ENCODE peak calls at places on chromosome 16, in seven cellular contexts. W, M, P, N, Q, A and R are unnamed samples. For H3K4me1, the result is how much of the 10 kb centered on the place peaks cover.

GRCh38 chr16:28181557-28181914 is 30.2 kb downstream of the XPO6 start:
- DNase-seq in W (peak), A (no peak), Q (peak), N (peak), M (no peak), P (peak), R (peak)

GRCh38 chr16:1137604-1138003 is 15.3 kb upstream of the CACNA1H start:
- DNase-seq in W (no peak), N (peak), Q (peak), M (no peak), P (no peak), A (peak), R (no peak)

GRCh38 chr16:86029131-86029741 is 130.3 kb downstream of the IRF8 start:
- DNase-seq in W (peak), P (no peak), A (no peak), Q (peak), N (peak), M (no peak), R (no peak)

GRCh38 chr16:7405166-7405565 is 72.5 kb downstream of the RBFOX1 start:
- DNase-seq in N (no peak), A (no peak), P (no peak), W (no peak), M (peak), Q (no peak), R (no peak)

GRCh38 chr16:86604436-86605220 is 26.3 kb downstream of the FOXL1 start:
- DNase-seq in Q (no peak), M (no peak), N (no peak), W (no peak), A (no peak), P (no peak), R (no peak)

GRCh38 chr16:11389083-11389482 is 43.8 kb downstream of the RMI2 start:
- DNase-seq in P (no peak), N (no peak), A (no peak), W (no peak), Q (no peak), M (no peak), R (no peak)

GRCh38 chr16:85005278-85006069 is 5.9 kb downstream of the ZDHHC7 start:
- DNase-seq in M (no peak), A (no peak), N (peak), Q (peak), P (no peak), W (peak), R (peak)

GRCh38 chr16:50671644-50672260 is 9.4 kb downstream of the SNX20 start:
- DNase-seq in N (no peak), M (peak), P (peak), A (peak), Q (no peak), W (no peak), R (peak)

GRCh38 chr16:15899538-15900100 is 11.2 kb upstream of the CEP20 start:
- DNase-seq in A (peak), P (peak), M (no peak), Q (peak), W (peak), N (peak), R (peak)

GRCh38 chr16:83661656-83662055 is 146.1 kb upstream of the HSBP1 start:
- DNase-seq in M (no peak), N (no peak), A (no peak), Q (no peak), P (peak), W (peak), R (peak)

GRCh38 chr16:77585852-77586251 is 136.5 kb upstream of the NUDT7 start:
- DNase-seq in M (no peak), A (no peak), W (peak), P (no peak), Q (peak), N (peak), R (peak)

GRCh38 chr16:50273888-50274770 is 7.8 kb downstream of the ADCY7 start:
- DNase-seq in Q (no peak), N (no peak), A (peak), W (no peak), P (no peak), M (no peak), R (no peak)

GRCh38 chr16:17476414-17477259 is 5.9 kb upstream of the XYLT1 start:
- DNase-seq in P (peak), Q (peak), W (peak), A (no peak), N (peak), M (peak), R (peak)

GRCh38 chr16:2691491-2692248 is 9.3 kb downstream of the KCTD5 start:
- DNase-seq in A (no peak), W (no peak), P (no peak), N (no peak), Q (no peak), M (no peak), R (no peak)
- H3K9ac ChIP-seq in A (no peak), W (no peak), P (no peak), N (no peak), Q (no peak), M (no peak), R (no peak)

DNA sequence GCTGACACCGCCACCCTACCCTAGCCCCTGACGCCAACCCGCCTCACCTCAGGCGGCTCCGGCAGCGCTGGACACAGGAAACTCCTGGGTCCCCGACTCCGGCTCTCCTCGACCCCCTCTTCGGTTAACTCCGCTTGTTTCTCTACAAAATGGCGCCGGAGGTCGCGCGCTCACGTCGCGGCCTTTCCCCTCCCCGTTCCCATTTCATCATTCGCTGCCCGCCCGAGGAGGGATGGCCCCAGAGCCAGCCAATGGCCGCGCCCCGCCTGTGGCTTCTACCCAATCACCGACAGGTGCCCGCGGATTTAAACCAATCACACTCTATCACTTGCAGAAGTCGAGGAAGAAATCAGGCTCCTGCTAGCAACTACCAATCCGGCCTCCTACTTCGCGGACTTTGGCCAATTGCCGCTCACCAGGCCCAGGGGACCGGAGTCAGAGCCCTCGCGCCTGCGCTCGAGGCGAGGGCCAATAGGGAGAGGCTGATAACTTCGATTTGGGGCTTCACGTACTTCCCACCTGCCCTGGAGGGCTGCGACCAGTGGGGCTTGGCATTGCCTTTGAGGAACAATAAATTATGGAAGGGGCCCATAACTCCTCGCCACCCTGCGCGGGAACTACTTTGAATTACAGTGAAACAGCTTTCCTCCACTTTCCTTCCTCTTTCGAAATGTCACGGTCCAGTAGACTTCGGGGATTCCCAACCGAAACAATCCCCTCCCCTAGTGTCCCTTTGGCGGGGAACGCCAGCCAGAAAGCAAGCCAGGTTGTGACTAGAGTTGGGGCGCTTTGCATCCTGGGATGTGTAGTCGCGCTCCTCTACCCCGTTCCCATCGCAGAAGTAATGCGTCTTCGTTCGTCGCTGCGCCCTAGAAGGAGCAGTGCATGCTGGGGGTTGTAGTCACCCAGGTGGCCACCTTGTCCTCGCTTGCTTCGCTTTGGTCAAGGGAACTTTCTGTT is at the start of gene CNOT1:
- DNase-seq in P (peak), N (peak), Q (peak), M (peak), W (peak), A (peak), R (peak)
- TF ChIP-seq EZH2 in P (no peak), N (peak), Q (peak), M (no peak), W (no peak), A (no peak), R (peak)

DNA sequence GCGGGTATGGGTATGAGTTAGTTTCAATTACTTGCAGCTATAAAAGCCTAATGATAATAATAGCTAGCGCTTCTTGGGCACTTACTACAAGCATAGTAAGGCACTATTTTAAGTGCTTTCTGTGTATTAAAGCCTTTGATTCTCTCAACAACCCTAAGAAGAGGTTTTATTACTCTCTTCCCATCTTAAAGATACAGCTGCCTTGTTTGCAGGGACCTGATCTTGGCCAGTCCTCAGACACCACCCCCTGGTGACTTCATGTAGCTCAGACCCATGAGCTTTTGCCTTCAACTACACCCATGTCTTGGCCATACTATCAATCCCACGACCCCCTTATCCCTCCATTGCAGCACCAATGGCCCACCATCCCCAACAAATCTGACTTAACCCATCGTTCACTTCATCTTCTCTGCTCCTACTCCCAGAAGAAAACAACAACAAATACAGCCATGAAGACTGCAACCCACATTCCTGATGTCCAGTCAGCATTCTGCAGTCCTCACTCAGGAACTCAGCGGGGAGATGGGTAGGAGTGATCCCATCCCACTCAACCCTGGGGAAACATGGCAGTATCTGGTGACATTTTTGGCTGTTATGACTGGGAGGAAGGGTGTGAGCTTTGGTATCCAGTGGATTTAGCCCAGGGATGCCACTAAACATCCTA is 4.2 kb downstream of the GGA2 start:
- DNase-seq in M (peak), W (peak), P (no peak), A (no peak), N (no peak), Q (no peak), R (no peak)
- H3K4me1 ChIP-seq in M (half or more), W (under half), P (under half), A (half or more), N (under half), Q (under half), R (under half)

GRCh38 chr16:53504161-53504663 is 1.2 kb upstream of the AKTIP start:
- DNase-seq in N (peak), A (no peak), M (peak), Q (peak), P (no peak), W (peak), R (peak)

GRCh38 chr16:53503270-53503911 is 382 bp upstream of the AKTIP start:
- DNase-seq in N (peak), M (peak), P (peak), A (peak), Q (peak), W (peak), R (peak)

GRCh38 chr16:53502331-53503269 is at the start of gene AKTIP:
- DNase-seq in M (peak), N (peak), P (no peak), Q (peak), A (peak), W (peak), R (peak)

GRCh38 chr16:53498984-53499383 is 4.0 kb downstream of the AKTIP start:
- DNase-seq in N (no peak), P (no peak), M (no peak), A (no peak), W (no peak), Q (no peak), R (no peak)

GRCh38 chr16:53501216-53501859 is 1.7 kb downstream of the AKTIP start:
- DNase-seq in Q (no peak), W (no peak), N (no peak), P (no peak), M (no peak), A (no peak), R (peak)
- H3K9ac ChIP-seq in Q (no peak), W (no peak), N (no peak), P (no peak), M (no peak), A (no peak), R (no peak)

GRCh38 chr16:71943887-71944286 is 48.6 kb downstream of the IST1 start:
- DNase-seq in P (no peak), A (no peak), W (no peak), Q (no peak), M (no peak), N (no peak), R (no peak)

DNA sequence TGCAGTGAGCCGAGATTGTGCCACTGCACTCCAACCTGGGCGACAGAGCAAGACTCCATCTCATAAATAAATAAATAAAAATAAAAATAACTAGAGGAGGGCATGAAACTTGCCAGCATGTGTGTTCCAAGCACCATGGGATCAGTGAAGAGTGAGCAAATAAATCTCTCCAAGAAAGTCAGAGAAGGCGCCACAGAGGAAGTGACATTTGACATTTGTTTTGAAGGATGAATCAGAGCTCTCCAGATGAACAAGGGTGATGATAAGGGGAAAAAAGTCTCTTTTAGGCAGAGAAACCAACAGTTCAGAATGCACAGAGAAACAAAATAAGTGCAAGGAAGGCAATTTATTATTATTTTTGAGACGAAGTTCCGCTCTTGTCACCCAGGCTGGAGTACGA is 50.3 kb downstream of the IST1 start:
- DNase-seq in M (no peak), Q (no peak), P (no peak), A (no peak), N (no peak), W (no peak), R (no peak)
- TF ChIP-seq EZH2 in M (no peak), Q (no peak), P (no peak), A (no peak), N (no peak), W (no peak), R (no peak)

GRCh38 chr16:88753600-88753999 is 31.4 kb downstream of the PIEZO1 start:
- DNase-seq in N (no peak), A (no peak), W (no peak), P (no peak), Q (no peak), M (no peak), R (no peak)

GRCh38 chr16:88755745-88756443 is 29.1 kb downstream of the PIEZO1 start:
- DNase-seq in Q (no peak), N (no peak), M (no peak), W (no peak), A (no peak), P (no peak), R (no peak)

GRCh38 chr16:88754109-88754911 is 30.7 kb downstream of the PIEZO1 start:
- DNase-seq in M (no peak), N (no peak), A (no peak), Q (no peak), P (no peak), W (no peak), R (no peak)

GRCh38 chr16:88753191-88753590 is 31.8 kb downstream of the PIEZO1 start:
- DNase-seq in N (no peak), M (no peak), A (no peak), W (no peak), P (no peak), Q (no peak), R (no peak)

GRCh38 chr16:88754912-88755744 is 29.9 kb downstream of the PIEZO1 start:
- DNase-seq in A (no peak), P (peak), Q (peak), M (peak), N (peak), W (peak), R (peak)
- H3K4me1 ChIP-seq in A (half or more), P (under half), Q (under half), M (under half), N (under half), W (under half), R (under half)

GRCh38 chr16:66188786-66189725 is 177.4 kb upstream of the CDH5 start:
- DNase-seq in Q (peak), A (no peak), N (peak), P (no peak), M (peak), W (no peak), R (no peak)
- H3K9ac ChIP-seq in Q (no peak), A (no peak), N (no peak), P (no peak), M (no peak), W (no peak), R (no peak)

GRCh38 chr16:72221216-72221995 is 49.5 kb upstream of the PMFBP1 start:
- DNase-seq in W (peak), M (no peak), Q (no peak), N (no peak), P (no peak), A (no peak), R (no peak)
- TF ChIP-seq EZH2 in W (no peak), M (no peak), Q (no peak), N (no peak), P (no peak), A (no peak), R (no peak)